ENCODE peak calls at places on chromosomes 4 and X, in five cellular contexts. One of them, this sample, is unnamed.

GRCh38 chr4:161767116-161767515 is 396.7 kb downstream of the FSTL5 start:
- DNase-seq in GM10248: no peak
- DNase-seq in cardiac fibroblast: peak
- DNase-seq in endothelial cell: no peak
- DNase-seq in IMR-90: peak
- DNase-seq in this sample: no peak

GRCh38 chrX:103811858-103812257 is 20.2 kb downstream of the RAB9B start:
- DNase-seq in GM10248: no peak
- DNase-seq in cardiac fibroblast: no peak
- DNase-seq in endothelial cell: no peak
- DNase-seq in IMR-90: no peak
- DNase-seq in this sample: no peak

GRCh38 chr4:155445306-155445705 is 68.5 kb upstream of the MAP9 start:
- DNase-seq in GM10248: no peak
- DNase-seq in cardiac fibroblast: no peak
- DNase-seq in endothelial cell: no peak
- DNase-seq in IMR-90: no peak
- DNase-seq in this sample: no peak

GRCh38 chr4:41692717-41693345 is 55.7 kb downstream of the PHOX2B start:
- DNase-seq in GM10248: peak
- DNase-seq in cardiac fibroblast: peak
- DNase-seq in endothelial cell: peak
- DNase-seq in IMR-90: peak
- DNase-seq in this sample: peak

GRCh38 chr4:121212801-121213200 is 48.7 kb upstream of the TNIP3 start:
- DNase-seq in GM10248: no peak
- DNase-seq in cardiac fibroblast: no peak
- DNase-seq in endothelial cell: no peak
- DNase-seq in IMR-90: no peak
- DNase-seq in this sample: no peak

GRCh38 chr4:124389591-124389990 is 322.9 kb downstream of the ANKRD50 start:
- DNase-seq in GM10248: no peak
- DNase-seq in cardiac fibroblast: no peak
- DNase-seq in endothelial cell: no peak
- DNase-seq in IMR-90: peak
- DNase-seq in this sample: no peak

GRCh38 chr4:6909113-6909969 is at the start of gene TBC1D14:
- DNase-seq in GM10248: peak
- DNase-seq in cardiac fibroblast: peak
- DNase-seq in endothelial cell: peak
- DNase-seq in IMR-90: peak
- DNase-seq in this sample: peak

GRCh38 chrX:129679856-129680255 is 25.1 kb upstream of the APLN start:
- DNase-seq in GM10248: no peak
- DNase-seq in cardiac fibroblast: no peak
- DNase-seq in endothelial cell: no peak
- DNase-seq in IMR-90: peak
- DNase-seq in this sample: no peak

GRCh38 chrX:253451-254297 is 27.5 kb upstream of the PLCXD1 start:
- DNase-seq in GM10248: no peak
- DNase-seq in cardiac fibroblast: no peak
- DNase-seq in endothelial cell: no peak
- DNase-seq in IMR-90: no peak
- DNase-seq in this sample: no peak

GRCh38 chr4:113146876-113147358 is 97.5 kb downstream of the ANK2 start:
- DNase-seq in GM10248: peak
- DNase-seq in cardiac fibroblast: peak
- DNase-seq in endothelial cell: no peak
- DNase-seq in IMR-90: no peak
- DNase-seq in this sample: no peak

GRCh38 chr4:154954117-154954516 is 173.0 kb downstream of the RBM46 start:
- DNase-seq in GM10248: no peak
- DNase-seq in cardiac fibroblast: no peak
- DNase-seq in endothelial cell: no peak
- DNase-seq in IMR-90: no peak
- DNase-seq in this sample: no peak

GRCh38 chrX:154140742-154141141 is 3.3 kb upstream of the OPN1LW start:
- DNase-seq in GM10248: no peak
- DNase-seq in cardiac fibroblast: no peak
- DNase-seq in endothelial cell: no peak
- DNase-seq in IMR-90: no peak
- DNase-seq in this sample: no peak

GRCh38 chrX:134671207-134671750 is 13.0 kb upstream of the PLAC1 start:
- DNase-seq in GM10248: no peak
- DNase-seq in cardiac fibroblast: peak
- DNase-seq in endothelial cell: no peak
- DNase-seq in IMR-90: peak
- DNase-seq in this sample: no peak

GRCh38 chrX:40277672-40278071 is 179.9 kb upstream of the BCOR start:
- DNase-seq in GM10248: no peak
- DNase-seq in cardiac fibroblast: no peak
- DNase-seq in endothelial cell: no peak
- DNase-seq in IMR-90: no peak
- DNase-seq in this sample: no peak

GRCh38 chr4:913280-913618 is 18.9 kb downstream of the GAK start:
- DNase-seq in GM10248: no peak
- DNase-seq in cardiac fibroblast: no peak
- DNase-seq in endothelial cell: no peak
- DNase-seq in IMR-90: no peak
- DNase-seq in this sample: no peak

GRCh38 chr4:94976371-94977011 is 218.7 kb downstream of the BMPR1B start:
- DNase-seq in GM10248: no peak
- DNase-seq in cardiac fibroblast: peak
- DNase-seq in endothelial cell: no peak
- DNase-seq in IMR-90: peak
- DNase-seq in this sample: no peak

GRCh38 chrX:138928737-138929459 is 217.4 kb upstream of the FGF13 start:
- DNase-seq in GM10248: no peak
- DNase-seq in cardiac fibroblast: no peak
- DNase-seq in endothelial cell: no peak
- DNase-seq in IMR-90: no peak
- DNase-seq in this sample: no peak

GRCh38 chrX:123525131-123525725 is 207.6 kb downstream of the THOC2 start:
- DNase-seq in GM10248: no peak
- DNase-seq in cardiac fibroblast: no peak
- DNase-seq in endothelial cell: no peak
- DNase-seq in IMR-90: no peak
- DNase-seq in this sample: no peak

GRCh38 chrX:130108647-130109428 is 1.5 kb downstream of the ELF4 start:
- DNase-seq in GM10248: peak
- DNase-seq in cardiac fibroblast: peak
- DNase-seq in endothelial cell: no peak
- DNase-seq in IMR-90: no peak
- DNase-seq in this sample: peak

GRCh38 chr4:86595426-86595805 is 1.3 kb downstream of the PTPN13 start:
- DNase-seq in GM10248: no peak
- DNase-seq in cardiac fibroblast: peak
- DNase-seq in endothelial cell: no peak
- DNase-seq in IMR-90: peak
- DNase-seq in this sample: no peak

GRCh38 chr4:10944321-10944720 is 259.8 kb upstream of the CLNK start:
- DNase-seq in GM10248: no peak
- DNase-seq in cardiac fibroblast: no peak
- DNase-seq in endothelial cell: no peak
- DNase-seq in IMR-90: no peak
- DNase-seq in this sample: no peak

GRCh38 chr4:27616166-27616565 is 755.5 kb downstream of the STIM2 start:
- DNase-seq in GM10248: no peak
- DNase-seq in cardiac fibroblast: no peak
- DNase-seq in endothelial cell: no peak
- DNase-seq in IMR-90: no peak
- DNase-seq in this sample: no peak

GRCh38 chr4:41957634-41958033 is 22.4 kb downstream of the TMEM33 start:
- DNase-seq in GM10248: peak
- DNase-seq in cardiac fibroblast: peak
- DNase-seq in endothelial cell: no peak
- DNase-seq in IMR-90: peak
- DNase-seq in this sample: no peak

GRCh38 chr4:122480655-122481487 is 24.3 kb upstream of the IL2 start:
- DNase-seq in GM10248: no peak
- DNase-seq in cardiac fibroblast: no peak
- DNase-seq in endothelial cell: no peak
- DNase-seq in IMR-90: no peak
- DNase-seq in this sample: no peak

GRCh38 chr4:7048642-7049041 is 5.5 kb downstream of the TADA2B start:
- DNase-seq in GM10248: no peak
- DNase-seq in cardiac fibroblast: no peak
- DNase-seq in endothelial cell: no peak
- DNase-seq in IMR-90: no peak
- DNase-seq in this sample: no peak

GRCh38 chr4:60799214-60799613 is 400.9 kb upstream of the ADGRL3 start:
- DNase-seq in GM10248: no peak
- DNase-seq in cardiac fibroblast: no peak
- DNase-seq in endothelial cell: no peak
- DNase-seq in IMR-90: no peak
- DNase-seq in this sample: no peak

GRCh38 chr4:183469936-183470335 is 25.5 kb downstream of the CDKN2AIP start:
- DNase-seq in GM10248: no peak
- DNase-seq in cardiac fibroblast: no peak
- DNase-seq in endothelial cell: no peak
- DNase-seq in IMR-90: peak
- DNase-seq in this sample: peak

DNA sequence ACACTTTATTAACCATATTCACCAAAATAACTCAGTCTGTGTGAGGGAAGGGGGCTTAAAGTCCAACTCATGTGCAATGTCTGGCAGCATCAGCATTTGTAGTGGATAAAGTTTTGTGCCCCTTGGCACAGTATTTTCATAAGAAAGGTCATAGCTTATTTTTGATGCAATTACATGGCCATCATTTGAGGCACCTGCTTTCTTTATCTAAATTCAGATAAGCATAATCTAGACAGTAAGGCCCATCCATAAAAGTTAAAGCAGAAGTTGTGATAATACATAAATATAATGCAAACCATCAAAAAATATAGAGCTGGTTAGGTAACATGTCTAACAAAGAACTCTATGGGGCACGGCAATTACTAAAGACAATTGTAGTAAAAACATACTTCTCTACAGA is 763.7 kb downstream of the DMD start:
- DNase-seq in GM10248: no peak
- DNase-seq in cardiac fibroblast: no peak
- DNase-seq in endothelial cell: no peak
- DNase-seq in IMR-90: no peak
- DNase-seq in this sample: no peak
- TF ChIP-seq CTCF in GM10248: no peak
- TF ChIP-seq CTCF in cardiac fibroblast: no peak
- TF ChIP-seq CTCF in endothelial cell: no peak
- TF ChIP-seq CTCF in IMR-90: no peak
- TF ChIP-seq CTCF in this sample: no peak

GRCh38 chrX:48989483-48989882 is 12.6 kb downstream of the GRIPAP1 start:
- DNase-seq in GM10248: no peak
- DNase-seq in cardiac fibroblast: peak
- DNase-seq in endothelial cell: no peak
- DNase-seq in IMR-90: no peak
- DNase-seq in this sample: no peak

GRCh38 chrX:48997865-48998264 is 4.2 kb downstream of the GRIPAP1 start:
- DNase-seq in GM10248: no peak
- DNase-seq in cardiac fibroblast: no peak
- DNase-seq in endothelial cell: no peak
- DNase-seq in IMR-90: no peak
- DNase-seq in this sample: no peak

GRCh38 chrX:48997455-48997854 is 4.6 kb downstream of the GRIPAP1 start:
- DNase-seq in GM10248: no peak
- DNase-seq in cardiac fibroblast: no peak
- DNase-seq in endothelial cell: no peak
- DNase-seq in IMR-90: no peak
- DNase-seq in this sample: no peak

GRCh38 chrX:48996969-48997368 is 5.1 kb downstream of the GRIPAP1 start:
- DNase-seq in GM10248: no peak
- DNase-seq in cardiac fibroblast: no peak
- DNase-seq in endothelial cell: peak
- DNase-seq in IMR-90: no peak
- DNase-seq in this sample: no peak

GRCh38 chrX:48992341-48992740 is 9.7 kb downstream of the GRIPAP1 start:
- DNase-seq in GM10248: no peak
- DNase-seq in cardiac fibroblast: no peak
- DNase-seq in endothelial cell: no peak
- DNase-seq in IMR-90: no peak
- DNase-seq in this sample: no peak
- TF ChIP-seq CTCF in GM10248: no peak
- TF ChIP-seq CTCF in cardiac fibroblast: no peak
- TF ChIP-seq CTCF in endothelial cell: no peak
- TF ChIP-seq CTCF in IMR-90: no peak
- TF ChIP-seq CTCF in this sample: no peak

GRCh38 chrX:15471016-15471415 is 22.1 kb downstream of the PIR start:
- DNase-seq in GM10248: peak
- DNase-seq in cardiac fibroblast: peak
- DNase-seq in endothelial cell: peak
- DNase-seq in IMR-90: peak
- DNase-seq in this sample: peak
- TF ChIP-seq CTCF in GM10248: peak
- TF ChIP-seq CTCF in cardiac fibroblast: peak
- TF ChIP-seq CTCF in endothelial cell: peak
- TF ChIP-seq CTCF in IMR-90: peak
- TF ChIP-seq CTCF in this sample: peak

DNA sequence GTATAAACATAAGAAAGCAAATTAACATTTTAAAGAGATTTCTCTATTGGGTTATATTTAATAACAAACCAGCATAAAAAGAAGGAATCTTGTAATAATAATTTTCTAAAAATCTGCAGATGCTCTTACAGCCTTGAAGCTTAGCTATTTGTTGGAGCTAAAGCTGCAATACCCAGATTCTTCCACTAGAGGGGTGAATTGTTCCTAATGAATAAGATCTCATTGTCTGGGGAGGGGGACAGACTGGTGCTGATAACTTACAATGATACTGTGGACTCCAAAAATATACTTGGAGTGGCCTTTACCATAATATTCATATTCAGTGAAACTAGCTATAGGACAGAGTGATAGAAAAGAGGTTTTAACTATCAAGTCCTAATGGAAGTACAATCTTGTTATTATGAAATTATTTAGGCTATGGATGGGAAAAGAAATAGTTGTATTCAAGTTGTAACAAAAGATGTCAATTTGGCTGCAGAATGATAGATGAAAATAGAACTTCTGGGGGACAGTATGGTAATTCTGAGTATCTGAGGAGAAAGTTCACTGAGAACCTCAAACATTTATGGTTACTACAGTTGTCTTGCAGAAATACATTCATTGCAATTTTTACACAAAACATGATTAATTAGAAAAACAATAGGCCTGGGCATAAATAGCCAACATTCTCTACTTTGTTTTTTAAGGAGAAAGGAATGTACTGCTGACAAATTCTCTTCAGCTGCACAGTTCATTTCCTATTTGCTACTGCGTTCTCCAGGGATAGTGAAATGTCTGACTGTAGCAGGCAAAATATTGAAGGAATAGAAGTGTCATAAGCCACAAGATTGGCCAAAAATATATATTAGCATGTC is 443.3 kb downstream of the GBA3 start:
- DNase-seq in GM10248: peak
- DNase-seq in cardiac fibroblast: peak
- DNase-seq in endothelial cell: peak
- DNase-seq in IMR-90: peak
- DNase-seq in this sample: peak
- TF ChIP-seq CTCF in GM10248: peak
- TF ChIP-seq CTCF in cardiac fibroblast: peak
- TF ChIP-seq CTCF in endothelial cell: peak
- TF ChIP-seq CTCF in IMR-90: peak
- TF ChIP-seq CTCF in this sample: no peak